ENCODE peak calls at places on chromosome 6, in nine cellular contexts. H, A, E, K, I, M, X, D and C are unnamed samples.

GRCh38 chr6:105642708-105643107 is 239.8 kb upstream of the PREP start:
- DNase-seq in H (no peak), A (no peak), E (no peak), K (no peak), I (no peak), M (no peak), X (no peak), D (no peak), C (no peak)

GRCh38 chr6:121523628-121524027 is 88.2 kb downstream of the GJA1 start:
- DNase-seq in H (no peak), A (no peak), E (no peak), K (no peak), I (no peak), M (no peak), X (no peak), D (no peak), C (no peak)

GRCh38 chr6:147126618-147127022 is 77.6 kb upstream of the STXBP5 start:
- DNase-seq in H (peak), A (no peak), E (no peak), K (peak), I (no peak), M (no peak), X (no peak), D (no peak), C (no peak)

GRCh38 chr6:163183791-163184190 is 230.7 kb upstream of the QKI start:
- DNase-seq in H (no peak), A (no peak), E (no peak), K (no peak), I (no peak), M (no peak), X (no peak), D (no peak), C (no peak)

GRCh38 chr6:136254851-136255466 is 4.8 kb upstream of the MTFR2 start:
- DNase-seq in H (no peak), A (no peak), E (no peak), K (no peak), I (no peak), M (no peak), X (no peak), D (no peak), C (no peak)

GRCh38 chr6:85405175-85405852 is 44.6 kb upstream of the NT5E start:
- DNase-seq in H (no peak), A (peak), E (no peak), K (no peak), I (peak), M (no peak), X (no peak), D (no peak), C (no peak)

GRCh38 chr6:72522735-72523141 is 99.1 kb upstream of the KCNQ5 start:
- DNase-seq in H (no peak), A (peak), E (no peak), K (no peak), I (no peak), M (peak), X (no peak), D (no peak), C (no peak)

GRCh38 chr6:155311076-155311475 is 3.2 kb downstream of the TFB1M start:
- DNase-seq in H (no peak), A (no peak), E (no peak), K (no peak), I (no peak), M (no peak), X (no peak), D (no peak), C (no peak)

GRCh38 chr6:36920049-36920448 is 34.3 kb downstream of the C6orf89 start:
- DNase-seq in H (no peak), A (no peak), E (no peak), K (no peak), I (no peak), M (no peak), X (no peak), D (peak), C (no peak)

GRCh38 chr6:30399390-30400058 is 54.6 kb downstream of the RPP21 start:
- DNase-seq in H (no peak), A (no peak), E (no peak), K (no peak), I (no peak), M (no peak), X (no peak), D (no peak), C (no peak)

GRCh38 chr6:30396833-30397479 is 52.0 kb downstream of the RPP21 start:
- DNase-seq in H (peak), A (peak), E (peak), K (peak), I (peak), M (peak), X (peak), D (peak), C (peak)

GRCh38 chr6:30394139-30394538 is 49.2 kb downstream of the RPP21 start:
- DNase-seq in H (no peak), A (no peak), E (no peak), K (no peak), I (no peak), M (no peak), X (no peak), D (no peak), C (no peak)

DNA sequence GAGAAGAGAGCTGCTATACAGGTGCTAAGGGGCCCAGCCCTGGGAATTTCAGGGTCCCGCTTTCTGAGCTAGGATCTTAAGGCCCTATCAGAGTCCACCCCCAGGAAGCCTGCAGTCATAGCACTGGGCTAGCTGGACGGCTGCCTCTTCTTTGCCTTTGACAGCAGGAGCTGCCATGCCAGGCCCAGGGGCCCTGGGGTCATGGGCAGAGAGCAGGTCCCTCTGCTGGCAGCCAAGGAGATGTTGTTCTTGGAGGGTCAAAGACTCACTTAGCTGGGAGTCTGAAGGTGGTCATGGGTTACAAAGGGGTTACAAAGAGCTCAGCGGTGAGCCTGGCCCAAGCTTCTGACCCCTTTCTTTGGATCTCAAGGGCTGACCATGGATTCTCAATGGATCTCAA is 52.7 kb downstream of the RPP21 start:
- DNase-seq in H (no peak), A (no peak), E (no peak), K (no peak), I (no peak), M (peak), X (no peak), D (no peak), C (no peak)
- TF ChIP-seq CTCF in H (no peak), A (no peak), E (no peak), K (no peak), I (no peak), M (no peak), X (no peak), D (no peak), C (no peak)

DNA sequence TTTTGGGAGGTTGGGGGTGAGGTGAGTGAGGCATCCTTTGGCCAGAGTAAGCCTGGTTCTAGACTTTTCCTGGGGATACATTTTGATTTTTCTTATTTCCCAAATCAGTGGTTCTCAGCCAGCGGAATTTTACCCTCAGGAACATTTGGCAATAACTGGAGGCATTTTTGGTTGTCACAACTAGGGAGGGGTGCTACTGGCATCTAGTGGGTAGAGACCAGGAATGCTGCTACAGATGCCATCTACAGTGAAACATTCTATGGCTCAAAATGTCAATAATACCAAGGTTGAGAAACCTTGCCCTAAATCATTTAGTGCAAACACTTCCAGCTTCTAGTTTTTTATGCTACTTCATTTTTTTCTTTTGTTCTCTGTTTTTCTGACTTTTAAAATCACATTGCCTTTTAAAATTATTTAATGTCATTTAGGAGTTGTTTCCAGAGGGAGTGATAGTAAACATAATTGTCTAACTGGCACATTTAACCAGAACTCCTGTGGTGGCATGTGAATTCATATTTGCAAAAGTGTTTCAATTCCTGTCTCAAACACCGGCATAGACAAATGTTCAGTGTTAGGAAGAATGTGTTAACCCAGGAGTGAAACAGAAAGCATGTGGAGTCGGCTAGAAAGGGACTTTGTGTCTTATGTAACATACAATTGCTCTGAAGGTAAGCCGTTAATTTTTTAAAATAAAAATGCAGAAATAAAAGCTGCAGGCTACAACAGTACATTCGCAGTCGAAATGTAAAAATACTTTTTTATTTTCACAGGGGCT is 59.0 kb downstream of the QRSL1 start:
- DNase-seq in H (no peak), A (no peak), E (no peak), K (no peak), I (peak), M (no peak), X (no peak), D (no peak), C (no peak)
- TF ChIP-seq CTCF in H (no peak), A (no peak), E (no peak), K (no peak), I (peak), M (no peak), X (no peak), D (no peak), C (no peak)

GRCh38 chr6:169445661-169446581 is 192.3 kb upstream of the THBS2 start:
- DNase-seq in H (no peak), A (no peak), E (no peak), K (no peak), I (no peak), M (no peak), X (peak), D (no peak), C (no peak)

GRCh38 chr6:169441292-169441691 is 187.6 kb upstream of the THBS2 start:
- DNase-seq in H (no peak), A (no peak), E (no peak), K (no peak), I (no peak), M (no peak), X (no peak), D (no peak), C (no peak)

GRCh38 chr6:169450097-169450496 is 196.5 kb upstream of the THBS2 start:
- DNase-seq in H (no peak), A (no peak), E (no peak), K (no peak), I (no peak), M (no peak), X (no peak), D (no peak), C (no peak)

GRCh38 chr6:169449221-169449620 is 195.6 kb upstream of the THBS2 start:
- DNase-seq in H (no peak), A (no peak), E (no peak), K (no peak), I (no peak), M (no peak), X (no peak), D (no peak), C (no peak)

DNA sequence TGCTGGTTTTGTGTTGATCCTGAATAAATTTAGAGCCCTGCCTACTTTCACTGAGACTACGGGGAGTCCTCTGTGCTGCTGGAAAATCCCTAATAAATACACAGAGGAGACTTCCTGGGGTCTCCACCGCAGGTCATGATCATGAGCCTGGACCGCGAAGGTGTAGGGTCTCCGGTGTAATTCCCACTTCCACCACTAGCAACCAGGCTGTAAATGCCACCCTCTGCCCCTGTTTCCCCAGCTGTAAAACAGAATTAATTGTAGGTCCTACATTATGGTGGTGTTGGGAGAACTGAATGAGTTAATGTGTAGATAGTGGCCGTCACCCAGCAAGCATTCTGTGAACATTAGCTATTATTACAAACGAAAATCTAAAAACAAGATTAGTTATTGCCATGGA is 191.6 kb upstream of the THBS2 start:
- DNase-seq in H (no peak), A (no peak), E (no peak), K (no peak), I (no peak), M (no peak), X (no peak), D (no peak), C (no peak)
- TF ChIP-seq CTCF in H (peak), A (no peak), E (no peak), K (peak), I (no peak), M (no peak), X (no peak), D (no peak), C (no peak)

GRCh38 chr6:90574610-90575009 is 12.3 kb downstream of the MAP3K7 start:
- DNase-seq in H (no peak), A (no peak), E (no peak), K (no peak), I (no peak), M (no peak), X (no peak), D (no peak), C (no peak)
- TF ChIP-seq CTCF in H (peak), A (no peak), E (no peak), K (no peak), I (peak), M (no peak), X (no peak), D (no peak), C (no peak)

DNA sequence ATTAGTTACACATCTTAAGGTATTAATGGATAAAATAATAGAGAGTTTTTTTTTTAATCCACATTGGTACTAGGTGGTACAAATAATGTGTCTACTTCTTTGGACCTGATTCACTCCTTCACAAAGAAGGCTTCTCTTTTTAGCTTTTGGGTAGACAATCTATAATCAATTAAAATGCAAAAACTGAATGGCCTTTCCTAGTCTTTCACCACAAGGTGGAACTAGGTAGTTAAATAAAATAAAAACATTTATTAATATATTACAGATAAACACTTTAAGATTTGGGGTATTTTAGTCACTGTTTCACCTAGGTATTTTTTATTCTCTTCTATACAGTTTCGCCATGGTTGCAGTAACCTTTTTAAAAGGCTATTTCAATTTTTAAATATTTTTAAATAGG is 68.3 kb upstream of the DST start:
- DNase-seq in H (no peak), A (no peak), E (no peak), K (no peak), I (no peak), M (no peak), X (no peak), D (no peak), C (no peak)
- TF ChIP-seq CTCF in H (no peak), A (no peak), E (no peak), K (no peak), I (no peak), M (no peak), X (no peak), D (no peak), C (no peak)

DNA sequence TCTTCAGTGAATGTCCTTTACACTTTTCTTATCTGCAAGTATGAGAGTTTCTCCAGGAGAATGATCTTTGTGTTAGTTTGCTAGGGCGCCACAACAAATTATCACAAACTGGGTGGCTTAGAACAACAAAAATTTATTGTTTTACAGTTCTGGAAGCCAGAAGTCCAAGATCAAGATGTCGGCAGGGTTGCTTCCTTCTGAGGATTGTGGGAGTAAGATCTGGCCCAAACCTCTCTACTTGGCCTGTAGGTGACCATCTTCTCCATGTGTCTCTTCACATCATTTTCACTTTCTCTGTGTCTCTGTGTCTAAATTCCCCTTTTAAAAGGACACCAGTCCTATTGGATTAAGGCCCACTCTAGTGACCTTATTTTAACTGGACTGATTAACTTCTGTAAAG is 103.0 kb downstream of the ADTRP start:
- DNase-seq in H (no peak), A (no peak), E (no peak), K (no peak), I (no peak), M (no peak), X (no peak), D (no peak), C (no peak)
- TF ChIP-seq CTCF in H (peak), A (no peak), E (no peak), K (no peak), I (no peak), M (no peak), X (no peak), D (no peak), C (peak)

GRCh38 chr6:113490356-113490755 is 366.8 kb upstream of the MARCKS start:
- DNase-seq in H (no peak), A (no peak), E (no peak), K (no peak), I (no peak), M (no peak), X (no peak), D (no peak), C (no peak)

GRCh38 chr6:113486172-113486571 is 371.0 kb upstream of the MARCKS start:
- DNase-seq in H (no peak), A (no peak), E (no peak), K (no peak), I (no peak), M (no peak), X (no peak), D (no peak), C (no peak)

GRCh38 chr6:113488061-113488460 is 369.1 kb upstream of the MARCKS start:
- DNase-seq in H (no peak), A (no peak), E (no peak), K (no peak), I (no peak), M (no peak), X (no peak), D (no peak), C (no peak)

GRCh38 chr6:113489946-113490345 is 367.2 kb upstream of the MARCKS start:
- DNase-seq in H (no peak), A (no peak), E (no peak), K (no peak), I (no peak), M (no peak), X (no peak), D (no peak), C (no peak)

DNA sequence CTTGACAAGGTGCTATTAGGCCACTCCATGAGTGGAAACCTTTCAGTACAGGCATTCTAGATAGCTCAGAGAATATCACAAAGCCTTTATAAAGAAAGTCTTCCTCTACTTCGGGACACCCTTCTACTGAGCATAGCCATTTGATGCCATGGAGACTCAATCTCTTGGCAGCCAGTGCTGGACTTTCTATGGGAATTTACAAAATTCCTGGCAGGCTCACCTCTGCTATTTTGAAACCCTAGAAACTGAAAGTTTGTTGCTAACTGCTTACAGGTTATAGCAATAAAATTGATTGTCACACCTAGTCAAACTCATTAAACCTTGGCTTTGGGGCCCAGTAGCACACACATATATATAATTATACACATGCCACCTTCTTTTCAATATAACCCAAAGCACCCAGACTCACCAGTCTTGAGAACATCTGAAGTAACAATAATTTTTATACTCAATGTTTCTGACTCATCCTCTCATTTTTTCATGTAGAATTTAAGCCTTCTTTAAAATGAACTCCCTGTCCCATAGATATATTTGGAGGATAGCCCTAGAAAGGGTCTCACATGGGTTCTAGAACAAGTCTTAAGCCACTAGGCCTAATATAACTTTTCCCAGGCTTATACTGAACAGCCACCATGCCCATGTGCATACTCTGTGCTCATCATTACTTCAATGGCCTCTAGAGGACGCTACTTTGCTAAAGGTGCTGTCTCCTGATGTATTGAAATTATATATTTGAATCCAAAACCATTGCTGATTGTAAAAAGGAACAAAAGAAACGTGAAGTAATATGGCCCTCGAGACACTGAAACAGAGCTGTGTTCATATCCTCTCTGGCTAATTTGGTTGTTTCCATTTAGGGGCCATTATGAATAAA is 368.1 kb upstream of the MARCKS start:
- DNase-seq in H (no peak), A (no peak), E (no peak), K (no peak), I (no peak), M (no peak), X (no peak), D (no peak), C (no peak)
- TF ChIP-seq CTCF in H (peak), A (no peak), E (no peak), K (no peak), I (peak), M (peak), X (no peak), D (no peak), C (no peak)

GRCh38 chr6:145507251-145507650 is 228.1 kb downstream of the EPM2A start:
- DNase-seq in H (no peak), A (no peak), E (no peak), K (no peak), I (no peak), M (no peak), X (no peak), D (no peak), C (no peak)

GRCh38 chr6:145502417-145502816 is 232.9 kb downstream of the EPM2A start:
- DNase-seq in H (peak), A (no peak), E (no peak), K (no peak), I (no peak), M (no peak), X (no peak), D (no peak), C (no peak)

GRCh38 chr6:145506554-145506953 is 228.8 kb downstream of the EPM2A start:
- DNase-seq in H (no peak), A (no peak), E (no peak), K (no peak), I (no peak), M (no peak), X (no peak), D (no peak), C (no peak)

GRCh38 chr6:145508107-145508506 is 227.2 kb downstream of the EPM2A start:
- DNase-seq in H (no peak), A (no peak), E (no peak), K (no peak), I (no peak), M (peak), X (no peak), D (no peak), C (no peak)
- TF ChIP-seq CTCF in H (peak), A (no peak), E (no peak), K (no peak), I (peak), M (peak), X (no peak), D (no peak), C (no peak)